ENCODE peak calls at places on chromosomes 7 and 10, in seven cellular contexts. Y, E, Q, M, B, U and L are unnamed samples.

GRCh38 chr7:157004050-157004838 is 6.2 kb downstream of the MNX1 start:
- DNase-seq in B (no peak), E (no peak), Q (peak; percentile 72), M (peak; percentile 13), Y (no peak), U (no peak), L (peak; percentile 17)

GRCh38 chr7:112990619-112991018 is 96.0 kb downstream of the GPR85 start:
- DNase-seq in B (no peak), Y (no peak), M (peak; percentile 67), U (no peak), Q (no peak), E (no peak), L (no peak)

GRCh38 chr10:11115337-11115736 is 97.7 kb downstream of the CELF2 start:
- DNase-seq in M (no peak), U (no peak), Y (no peak), E (no peak), B (no peak), Q (no peak), L (no peak)

GRCh38 chr7:1027285-1028043 is 16.9 kb upstream of the GPR146 start:
- DNase-seq in E (no peak), Y (no peak), U (no peak), M (peak; percentile 42), Q (no peak), B (no peak), L (no peak)

GRCh38 chr10:124656113-124656490 is 88.1 kb downstream of the FAM53B start:
- DNase-seq in B (no peak), M (no peak), Q (no peak), E (no peak), U (no peak), Y (no peak), L (no peak)

GRCh38 chr10:86872757-86873156 is 84.7 kb downstream of the MMRN2 start:
- DNase-seq in M (no peak), U (no peak), Y (no peak), B (no peak), Q (peak; percentile 51), E (no peak), L (no peak)

GRCh38 chr10:4242561-4243035 is 457.6 kb upstream of the KLF6 start:
- DNase-seq in U (no peak), Y (no peak), B (peak; percentile 40), E (no peak), M (peak; percentile 92), Q (no peak), L (no peak)

GRCh38 chr7:148856891-148857290 is 27.2 kb downstream of the EZH2 start:
- DNase-seq in B (no peak), E (no peak), M (peak; percentile 45), Y (no peak), Q (no peak), U (no peak), L (peak; percentile 37)

GRCh38 chr10:126380352-126381076 is 7.8 kb downstream of the ADAM12 start:
- DNase-seq in Y (no peak), E (no peak), M (peak; percentile 32), Q (no peak), B (no peak), U (no peak), L (no peak)

GRCh38 chr7:5557920-5558401 is 134.3 kb upstream of the TNRC18 start:
- DNase-seq in Q (no peak), Y (no peak), M (peak; percentile 11), B (peak; percentile 62), U (peak; percentile 73), E (no peak), L (peak; percentile 74)

GRCh38 chr7:48094861-48095293 is 5.8 kb downstream of the UPP1 start:
- DNase-seq in U (no peak), Q (no peak), B (peak; percentile 42), E (no peak), Y (no peak), M (peak; percentile 76), L (no peak)

GRCh38 chr7:25598765-25599164 is 370.5 kb upstream of the NPVF start:
- DNase-seq in U (no peak), B (no peak), M (no peak), E (no peak), Y (no peak), Q (no peak), L (no peak)

GRCh38 chr7:75889223-75889825 is 10.5 kb downstream of the RHBDD2 start:
- DNase-seq in B (no peak), M (no peak), U (no peak), Y (no peak), Q (no peak), E (no peak), L (no peak)

GRCh38 chr7:148527717-148528168 is 62.8 kb upstream of the C7orf33 start:
- DNase-seq in Y (peak; percentile 67), M (peak; percentile 71), U (peak; percentile 81), E (peak; percentile 63), B (peak; percentile 61), Q (peak; percentile 92), L (peak; percentile 62)

GRCh38 chr7:100867796-100868485 is 754 bp downstream of the TRIP6 start:
- DNase-seq in Q (peak; percentile 42), B (no peak), E (no peak), U (no peak), M (no peak), Y (no peak), L (no peak)

GRCh38 chr7:54841772-54842707 is 83.0 kb upstream of the SEC61G start:
- DNase-seq in Q (peak; percentile 46), U (no peak), E (peak; percentile 69), Y (no peak), B (peak; percentile 21), M (peak; percentile 95), L (no peak)

GRCh38 chr7:120041798-120042197 is 231.2 kb upstream of the KCND2 start:
- DNase-seq in E (no peak), U (no peak), Q (no peak), M (no peak), Y (no peak), B (no peak), L (no peak)

GRCh38 chr7:81408728-81409127 is 361.1 kb downstream of the HGF start:
- DNase-seq in U (no peak), Q (no peak), B (no peak), Y (no peak), M (peak; percentile 23), E (peak; percentile 35), L (no peak)

GRCh38 chr10:91745086-91745831 is 53.0 kb upstream of the TNKS2 start:
- DNase-seq in B (peak; percentile 23), U (peak; percentile 39), Y (no peak), Q (peak; percentile 68), M (no peak), E (no peak), L (no peak)
- TF ChIP-seq CTCF in B (no peak), U (no peak), Y (no peak), Q (no peak), M (peak; percentile 15), E (peak; percentile 41), L (peak; percentile 12)

GRCh38 chr10:96212911-96213310 is 58.5 kb downstream of the BLNK start:
- DNase-seq in Y (no peak), B (no peak), Q (no peak), M (no peak), E (no peak), U (no peak), L (no peak)

GRCh38 chr10:96222441-96222840 is 48.9 kb downstream of the BLNK start:
- DNase-seq in Q (peak; percentile 45), U (no peak), Y (no peak), B (no peak), E (no peak), M (no peak), L (no peak)

GRCh38 chr10:96218826-96219225 is 52.5 kb downstream of the BLNK start:
- DNase-seq in B (no peak), Q (no peak), U (no peak), Y (no peak), M (no peak), E (no peak), L (no peak)

GRCh38 chr10:96216775-96217174 is 54.6 kb downstream of the BLNK start:
- DNase-seq in Y (no peak), B (no peak), E (no peak), M (no peak), U (no peak), Q (no peak), L (no peak)

DNA sequence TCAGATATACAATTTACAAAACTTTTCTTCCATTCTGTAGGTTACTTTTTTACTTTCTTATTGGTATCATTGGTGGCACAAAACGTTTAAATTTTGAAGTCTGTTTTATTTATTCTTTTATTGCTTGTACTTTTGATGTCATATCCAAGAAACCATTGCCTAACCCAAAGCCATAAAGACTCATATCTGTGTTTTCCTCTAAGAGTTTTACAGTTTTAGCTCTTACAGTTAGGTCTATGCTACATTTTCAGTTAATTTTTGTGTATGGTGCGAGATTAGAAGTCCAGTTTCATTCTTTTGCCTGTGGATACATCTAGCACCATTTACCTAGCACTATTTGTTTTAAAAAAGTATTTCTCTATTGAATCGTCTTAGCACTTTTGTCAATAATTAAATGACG is 53.7 kb downstream of the BLNK start:
- DNase-seq in Y (no peak), Q (no peak), B (no peak), M (no peak), E (no peak), U (no peak), L (no peak)
- TF ChIP-seq CTCF in Y (no peak), Q (no peak), B (no peak), M (no peak), E (no peak), U (no peak), L (no peak)

GRCh38 chr10:98390406-98390805 is 24.6 kb downstream of the PYROXD2 start:
- DNase-seq in E (no peak), U (no peak), Y (no peak), Q (no peak), M (no peak), B (no peak), L (no peak)

GRCh38 chr10:98391578-98391991 is 23.4 kb downstream of the PYROXD2 start:
- DNase-seq in Q (no peak), E (no peak), B (no peak), M (peak; percentile 49), Y (no peak), U (no peak), L (peak; percentile 40)

GRCh38 chr10:98389398-98389797 is 25.6 kb downstream of the PYROXD2 start:
- DNase-seq in Y (no peak), B (no peak), E (no peak), Q (no peak), U (no peak), M (no peak), L (no peak)

GRCh38 chr10:98391065-98391464 is 23.9 kb downstream of the PYROXD2 start:
- DNase-seq in U (no peak), E (no peak), Y (no peak), B (no peak), M (no peak), Q (no peak), L (no peak)

DNA sequence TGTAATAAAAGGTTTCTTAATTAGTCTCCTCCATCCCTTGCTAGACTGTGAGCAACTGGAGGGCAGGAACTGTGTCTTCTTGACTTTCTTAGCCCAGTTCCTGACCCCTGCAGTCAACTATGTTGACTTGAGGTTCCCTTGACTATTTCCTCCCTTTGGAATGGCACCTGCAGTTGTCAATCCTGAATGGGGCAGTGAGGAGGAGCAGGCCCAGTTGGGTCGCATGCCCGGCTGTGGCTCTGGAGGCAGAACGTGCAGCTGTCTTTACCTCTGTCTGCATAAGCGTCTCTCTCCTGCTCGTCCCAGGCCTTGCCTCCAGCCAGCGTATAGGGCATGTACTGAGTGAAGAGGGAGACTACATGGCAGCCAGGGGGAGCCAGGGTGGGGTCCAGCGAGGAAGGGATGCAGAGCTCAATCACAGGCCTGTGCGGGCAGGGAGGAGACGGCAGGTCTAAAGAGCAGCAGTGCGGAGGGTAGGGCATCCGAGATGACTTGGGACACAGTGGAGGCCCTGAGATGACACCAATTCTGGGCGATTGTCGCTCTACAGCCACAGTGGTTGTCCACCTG is 26.8 kb downstream of the PYROXD2 start:
- DNase-seq in B (no peak), Y (no peak), E (no peak), M (no peak), Q (peak; percentile 30), U (no peak), L (no peak)
- TF ChIP-seq CTCF in B (no peak), Y (no peak), E (no peak), M (no peak), Q (no peak), U (no peak), L (no peak)

GRCh38 chr10:98423691-98424120 is 8.7 kb upstream of the PYROXD2 start:
- DNase-seq in B (no peak), Q (peak; percentile 79), M (no peak), Y (no peak), E (no peak), U (peak; percentile 23), L (no peak)
- TF ChIP-seq CTCF in B (no peak), Q (peak; percentile 36), M (no peak), Y (no peak), E (no peak), U (no peak), L (no peak)